ENCODE peak calls at places on chromosome 22, in eight cellular contexts. F, L, M, Y, K, X, T and S are unnamed samples.

GRCh38 chr22:50227588-50228215 is 17.1 kb downstream of the TUBGCP6 start:
- DNase-seq in X (no peak), M (no peak), F (no peak), T (no peak), Y (peak), K (no peak), L (no peak), S (no peak)

GRCh38 chr22:27965547-27965946 is 46.5 kb upstream of the PITPNB start:
- DNase-seq in Y (no peak), F (no peak), K (no peak), T (no peak), X (no peak), M (no peak), L (no peak), S (no peak)

GRCh38 chr22:39251762-39252460 is 7.1 kb upstream of the PDGFB start:
- DNase-seq in M (peak), K (no peak), T (no peak), X (no peak), Y (peak), L (no peak), F (no peak), S (no peak)

GRCh38 chr22:49091917-49092545 is 735.6 kb downstream of the BRD1 start:
- DNase-seq in K (no peak), M (no peak), L (peak), F (no peak), X (no peak), Y (no peak), T (no peak), S (no peak)

GRCh38 chr22:44815099-44816070 is 63.0 kb downstream of the ARHGAP8 start:
- DNase-seq in M (no peak), Y (peak), K (no peak), L (peak), T (no peak), F (no peak), X (no peak), S (no peak)

GRCh38 chr22:50009765-50010675 is 2.5 kb downstream of the IL17REL start:
- DNase-seq in F (no peak), K (no peak), X (no peak), M (no peak), L (peak), T (no peak), Y (peak), S (no peak)

GRCh38 chr22:46542011-46542985 is 4.9 kb upstream of the CELSR1 start:
- DNase-seq in Y (peak), L (peak), M (peak), F (no peak), K (peak), X (peak), T (peak), S (no peak)

GRCh38 chr22:47062126-47062525 is 299.7 kb downstream of the TBC1D22A start:
- DNase-seq in X (peak), T (no peak), M (no peak), L (peak), Y (no peak), F (no peak), K (no peak), S (no peak)

GRCh38 chr22:45844949-45845613 is 131.9 kb downstream of the WNT7B start:
- DNase-seq in L (no peak), Y (no peak), X (no peak), M (no peak), T (peak), F (no peak), K (no peak), S (no peak)

GRCh38 chr22:49972163-49973017 is 11.8 kb downstream of the PIM3 start:
- DNase-seq in Y (peak), X (no peak), T (no peak), M (no peak), F (peak), K (no peak), L (peak), S (no peak)

GRCh38 chr22:43226368-43226979 is 39.5 kb upstream of the TTLL12 start:
- DNase-seq in K (no peak), M (peak), Y (peak), X (no peak), T (peak), L (no peak), F (no peak), S (peak)

GRCh38 chr22:46764779-46765485 is 2.5 kb downstream of the TBC1D22A start:
- DNase-seq in M (no peak), L (peak), F (no peak), X (peak), T (no peak), Y (peak), K (no peak), S (no peak)

GRCh38 chr22:29253561-29254282 is 14.1 kb downstream of the RHBDD3 start:
- DNase-seq in T (peak), M (no peak), X (no peak), F (no peak), Y (no peak), K (no peak), L (peak), S (no peak)

GRCh38 chr22:27913162-27913741 is 5.8 kb downstream of the PITPNB start:
- DNase-seq in T (no peak), L (no peak), X (no peak), Y (no peak), M (no peak), F (no peak), K (no peak), S (no peak)

GRCh38 chr22:35649026-35649553 is 844 bp downstream of the APOL6 start:
- DNase-seq in X (no peak), T (no peak), K (no peak), F (no peak), L (no peak), M (no peak), Y (no peak), S (no peak)
- H3K4me3 ChIP-seq in X (peak), T (no peak), K (peak), F (peak), L (no peak), M (peak), Y (no peak), S (no peak)

GRCh38 chr22:16603448-16603768 is 10.8 kb upstream of the CCT8L2 start:
- DNase-seq in K (no peak), X (no peak), T (no peak), L (no peak), M (no peak), Y (no peak), F (no peak), S (no peak)
- H3K4me3 ChIP-seq in K (no peak), X (no peak), T (no peak), L (no peak), M (no peak), Y (no peak), F (no peak), S (no peak)

DNA sequence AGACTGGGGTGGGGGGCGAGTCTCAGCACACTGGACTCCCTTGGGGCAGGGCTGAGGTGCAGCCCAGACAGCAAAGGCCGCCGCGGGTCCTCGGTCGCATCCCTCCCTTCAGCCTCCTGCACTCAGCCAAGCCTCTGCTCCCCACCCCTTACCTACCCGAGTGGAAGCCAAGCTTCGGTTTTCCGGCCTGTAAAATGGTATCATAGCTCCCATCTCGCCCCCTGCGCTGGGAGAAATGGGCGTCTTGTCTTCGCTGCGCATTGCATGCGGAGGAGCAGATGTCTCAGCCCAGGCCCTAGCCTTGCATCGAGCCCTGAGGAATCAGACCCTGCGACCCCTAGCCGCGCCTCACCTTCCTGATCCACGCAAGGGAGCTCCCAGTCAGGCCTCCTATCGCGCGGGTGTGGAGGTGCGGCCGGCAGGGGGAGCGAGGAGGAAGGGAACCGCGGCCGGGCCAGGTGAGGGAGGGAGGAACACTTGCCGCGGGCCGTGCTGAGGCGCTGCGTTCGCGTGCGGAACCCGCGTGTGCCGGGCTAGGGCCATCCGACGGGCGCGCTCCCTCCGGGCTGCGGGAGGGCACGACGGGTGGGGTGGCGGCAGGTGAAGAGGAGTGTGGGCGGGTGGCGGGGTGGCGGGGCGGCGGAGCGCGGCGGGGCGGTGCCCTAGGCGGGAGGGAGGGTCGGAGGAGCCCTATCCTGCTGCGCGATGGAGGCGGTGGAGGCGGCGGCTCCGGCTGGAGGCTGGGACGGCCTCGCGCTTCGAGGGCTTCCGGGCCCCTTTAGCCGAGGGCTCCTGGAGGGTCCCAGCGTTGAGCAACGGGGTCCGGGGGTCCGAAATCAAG is 4.1 kb upstream of the TBX1 start:
- DNase-seq in Y (peak), K (peak), F (peak), L (no peak), T (peak), M (peak), X (peak), S (no peak)
- H3K4me3 ChIP-seq in Y (no peak), K (peak), F (no peak), L (no peak), T (peak), M (peak), X (no peak), S (no peak)

GRCh38 chr22:37636186-37636948 is 3.1 kb upstream of the SH3BP1 start:
- DNase-seq in Y (no peak), X (peak), T (no peak), M (no peak), L (no peak), F (no peak), K (no peak), S (no peak)

GRCh38 chr22:37636949-37637273 is 2.6 kb upstream of the SH3BP1 start:
- DNase-seq in F (no peak), Y (no peak), K (no peak), M (no peak), T (no peak), X (no peak), L (no peak), S (no peak)

GRCh38 chr22:37639070-37639760 is at the start of gene SH3BP1:
- DNase-seq in K (no peak), L (no peak), Y (peak), M (peak), T (peak), F (no peak), X (peak), S (no peak)

GRCh38 chr22:37639771-37640590 is 512 bp downstream of the SH3BP1 start:
- DNase-seq in L (no peak), F (no peak), K (no peak), M (no peak), X (no peak), T (peak), Y (peak), S (no peak)

DNA sequence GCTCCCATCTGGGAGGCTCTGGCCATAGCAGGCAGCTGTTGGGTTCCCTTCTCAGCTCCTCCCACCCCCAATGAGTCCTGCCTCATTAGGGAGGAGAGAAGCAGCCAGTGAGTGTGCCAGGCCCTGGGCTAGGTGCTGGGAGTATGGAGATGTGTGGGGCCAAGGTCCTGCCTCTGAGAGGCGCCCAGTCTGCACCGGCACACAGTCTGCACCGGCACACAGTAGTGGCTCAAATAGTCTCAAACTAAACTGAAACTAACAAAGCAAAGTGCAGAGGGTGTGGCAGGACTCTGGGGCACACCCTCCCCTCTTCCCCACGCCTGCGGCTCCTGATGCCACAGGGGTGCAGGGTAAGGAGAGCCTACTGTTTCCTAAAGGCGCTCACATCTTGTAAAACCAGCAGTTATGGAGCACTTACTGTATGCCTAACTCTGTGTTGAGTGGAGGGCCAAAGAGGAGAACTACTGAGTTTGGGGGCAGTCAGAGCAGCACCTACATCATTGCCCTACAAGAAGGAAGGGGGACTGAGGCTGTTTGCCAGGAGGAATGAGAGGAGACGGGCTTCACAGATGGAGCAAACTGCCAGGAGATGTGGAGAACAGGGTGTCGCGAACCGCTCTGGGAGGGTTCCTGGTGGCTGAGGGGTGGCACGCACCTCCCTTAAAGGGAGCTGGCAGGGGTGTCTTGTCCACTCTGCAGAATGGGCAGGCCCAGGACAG is 959 bp upstream of the SH3BP1 start:
- DNase-seq in X (no peak), M (peak), Y (peak), L (no peak), F (no peak), T (no peak), K (no peak), S (no peak)
- H3K4me3 ChIP-seq in X (no peak), M (peak), Y (peak), L (no peak), F (no peak), T (peak), K (no peak), S (peak)

GRCh38 chr22:30301995-30302809 is 12.9 kb upstream of the CASTOR1 start:
- DNase-seq in Y (no peak), X (peak), F (peak), L (no peak), T (no peak), M (no peak), K (no peak), S (no peak)
- H3K4me3 ChIP-seq in Y (no peak), X (no peak), F (no peak), L (no peak), T (no peak), M (no peak), K (no peak), S (no peak)

GRCh38 chr22:41915035-41915782 is at the start of gene SHISA8:
- DNase-seq in T (peak), F (no peak), K (no peak), Y (peak), X (peak), L (peak), M (no peak), S (no peak)

GRCh38 chr22:41913040-41913719 is 1.7 kb downstream of the SHISA8 start:
- DNase-seq in F (no peak), X (no peak), Y (no peak), M (no peak), K (no peak), L (no peak), T (no peak), S (no peak)

GRCh38 chr22:41914611-41915034 is 251 bp downstream of the SHISA8 start:
- DNase-seq in L (no peak), M (no peak), K (no peak), X (no peak), Y (peak), F (no peak), T (peak), S (no peak)

GRCh38 chr22:41912338-41913039 is 2.4 kb downstream of the SHISA8 start:
- DNase-seq in K (no peak), L (no peak), X (no peak), Y (no peak), M (no peak), T (no peak), F (no peak), S (no peak)

DNA sequence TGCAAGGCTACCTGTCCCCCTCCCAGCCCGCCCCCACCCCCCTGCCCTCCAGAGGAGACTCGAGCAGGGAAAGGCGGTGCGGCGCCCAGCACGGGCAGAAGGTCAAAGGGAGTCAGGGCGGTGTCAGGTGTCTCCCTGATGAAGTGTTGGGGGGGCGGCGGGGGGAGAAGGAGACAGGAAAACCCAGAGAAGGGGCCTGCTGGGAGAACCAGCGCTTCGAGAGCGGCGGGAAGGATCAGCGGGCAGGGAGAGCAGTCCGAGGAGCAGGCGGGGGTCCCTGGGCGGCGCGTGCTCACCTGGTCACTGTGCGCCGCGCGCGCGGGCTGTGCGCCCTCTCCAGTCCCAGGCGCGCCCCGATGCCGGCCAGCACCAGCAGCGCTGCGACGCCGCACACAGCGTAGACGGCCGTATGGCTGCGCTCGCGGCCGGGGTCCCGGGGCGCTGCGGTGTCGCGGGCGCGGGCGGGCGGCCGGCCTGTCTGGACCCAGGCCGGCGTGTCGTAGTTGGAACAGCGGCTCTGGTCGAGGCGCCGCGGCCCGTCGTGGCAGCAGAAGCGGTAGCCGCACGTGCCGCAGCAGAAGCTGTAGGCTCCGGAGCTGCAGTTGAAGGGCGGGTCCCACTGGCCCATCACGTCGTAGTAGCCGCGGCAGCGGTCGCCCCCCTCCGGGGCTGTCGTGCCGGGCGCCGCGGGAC is 886 bp downstream of the SHISA8 start:
- DNase-seq in M (no peak), Y (peak), X (no peak), F (no peak), L (no peak), K (no peak), T (peak), S (no peak)
- H3K4me3 ChIP-seq in M (no peak), Y (no peak), X (no peak), F (no peak), L (no peak), K (peak), T (no peak), S (peak)